ENCODE peak calls at places on chromosomes 3 and 15, in nine cellular contexts. W, J, Q, L, N, O, Z, G and D are unnamed samples.

GRCh38 chr3:18127181-18127863 is 297.8 kb downstream of the SATB1 start:
- DNase-seq in W (no peak), J (no peak), Q (no peak), L (no peak), N (no peak), O (no peak), Z (no peak), G (no peak), D (no peak)

GRCh38 chr15:49620174-49620573 is 444 bp downstream of the FAM227B start:
- DNase-seq in W (no peak), J (peak), Q (no peak), L (no peak), N (peak), O (peak), Z (no peak), G (no peak), D (no peak)

GRCh38 chr3:187000711-187001151 is 70.4 kb downstream of the ST6GAL1 start:
- DNase-seq in W (no peak), J (no peak), Q (no peak), L (no peak), N (no peak), O (no peak), Z (no peak), G (no peak), D (no peak)

GRCh38 chr3:62387251-62387650 is 13.9 kb upstream of the FEZF2 start:
- DNase-seq in W (no peak), J (no peak), Q (no peak), L (no peak), N (no peak), O (no peak), Z (no peak), G (no peak), D (no peak)

GRCh38 chr15:88769161-88769971 is 33.9 kb upstream of the ACAN start:
- DNase-seq in W (no peak), J (no peak), Q (no peak), L (no peak), N (peak), O (no peak), Z (no peak), G (no peak), D (no peak)

GRCh38 chr3:43693594-43693993 is 2.9 kb downstream of the ABHD5 start:
- DNase-seq in W (no peak), J (no peak), Q (no peak), L (no peak), N (peak), O (peak), Z (no peak), G (no peak), D (no peak)

GRCh38 chr3:70308760-70309159 is 3.7 kb downstream of the MDFIC2 start:
- DNase-seq in W (no peak), J (peak), Q (peak), L (no peak), N (no peak), O (no peak), Z (no peak), G (no peak), D (no peak)

GRCh38 chr3:123281929-123282328 is 80.2 kb downstream of the SEC22A start:
- DNase-seq in W (no peak), J (no peak), Q (no peak), L (no peak), N (no peak), O (no peak), Z (no peak), G (no peak), D (no peak)

GRCh38 chr3:42497009-42497731 is 5.3 kb upstream of the VIPR1 start:
- DNase-seq in W (no peak), J (no peak), Q (no peak), L (peak), N (peak), O (peak), Z (no peak), G (no peak), D (peak)

GRCh38 chr3:139111392-139112229 is 66.9 kb upstream of the PRR23C start:
- DNase-seq in W (peak), J (peak), Q (peak), L (peak), N (peak), O (peak), Z (peak), G (peak), D (no peak)

GRCh38 chr3:145899229-145899628 is 261.8 kb downstream of the PLOD2 start:
- DNase-seq in W (no peak), J (peak), Q (no peak), L (no peak), N (no peak), O (no peak), Z (no peak), G (no peak), D (no peak)

GRCh38 chr3:72820405-72820804 is 27.8 kb downstream of the SHQ1 start:
- DNase-seq in W (no peak), J (peak), Q (no peak), L (peak), N (peak), O (peak), Z (peak), G (peak), D (no peak)

GRCh38 chr3:111282024-111282423 is 210.4 kb downstream of the NECTIN3 start:
- DNase-seq in W (no peak), J (no peak), Q (no peak), L (no peak), N (no peak), O (no peak), Z (no peak), G (no peak), D (no peak)

GRCh38 chr3:17823816-17824215 is 81.4 kb upstream of the TBC1D5 start:
- DNase-seq in W (no peak), J (no peak), Q (no peak), L (no peak), N (no peak), O (peak), Z (no peak), G (no peak), D (no peak)

GRCh38 chr3:133712017-133712416 is 34.2 kb upstream of the TF start:
- DNase-seq in W (no peak), J (no peak), Q (no peak), L (peak), N (no peak), O (no peak), Z (no peak), G (no peak), D (no peak)

GRCh38 chr3:197149528-197149927 is 119.9 kb upstream of the MELTF start:
- DNase-seq in W (no peak), J (no peak), Q (no peak), L (no peak), N (no peak), O (no peak), Z (no peak), G (no peak), D (no peak)

GRCh38 chr15:58921267-58921666 is 12.2 kb downstream of the SLTM start:
- DNase-seq in W (no peak), J (peak), Q (no peak), L (no peak), N (peak), O (no peak), Z (no peak), G (no peak), D (no peak)

GRCh38 chr15:86690566-86690965 is 610.9 kb downstream of the AGBL1 start:
- DNase-seq in W (no peak), J (no peak), Q (no peak), L (no peak), N (no peak), O (peak), Z (no peak), G (no peak), D (no peak)

GRCh38 chr15:58330836-58331561 is 100.8 kb upstream of the LIPC start:
- DNase-seq in W (no peak), J (peak), Q (no peak), L (no peak), N (no peak), O (no peak), Z (no peak), G (no peak), D (no peak)

GRCh38 chr15:28876131-28876844 is 9.5 kb upstream of the APBA2 start:
- DNase-seq in W (no peak), J (no peak), Q (no peak), L (no peak), N (no peak), O (no peak), Z (no peak), G (no peak), D (no peak)

GRCh38 chr15:76299786-76300185 is 11.5 kb downstream of the ETFA start:
- DNase-seq in W (no peak), J (no peak), Q (no peak), L (no peak), N (no peak), O (no peak), Z (no peak), G (no peak), D (no peak)

GRCh38 chr3:5019411-5020261 is 40.4 kb downstream of the BHLHE40 start:
- DNase-seq in W (peak), J (no peak), Q (no peak), L (no peak), N (no peak), O (no peak), Z (no peak), G (no peak), D (no peak)

GRCh38 chr15:34644061-34644460 is 60.6 kb upstream of the GOLGA8B start:
- DNase-seq in W (no peak), J (peak), Q (peak), L (no peak), N (peak), O (peak), Z (no peak), G (no peak), D (peak)

GRCh38 chr15:88401972-88402656 is 65.1 kb downstream of the MRPL46 start:
- DNase-seq in W (no peak), J (no peak), Q (no peak), L (no peak), N (no peak), O (no peak), Z (no peak), G (no peak), D (no peak)

GRCh38 chr15:31306426-31307269 is 20.0 kb upstream of the KLF13 start:
- DNase-seq in W (no peak), J (no peak), Q (no peak), L (peak), N (no peak), O (peak), Z (no peak), G (peak), D (no peak)

GRCh38 chr15:69762373-69763148 is 309.9 kb downstream of the RPLP1 start:
- DNase-seq in W (no peak), J (no peak), Q (no peak), L (no peak), N (no peak), O (no peak), Z (no peak), G (no peak), D (no peak)

GRCh38 chr3:195160257-195160898 is 110.6 kb downstream of the XXYLT1 start:
- DNase-seq in W (no peak), J (peak), Q (peak), L (no peak), N (peak), O (peak), Z (no peak), G (no peak), D (no peak)